ENCODE peak calls at places on chromosomes 12 and 14, in four cellular contexts. One of them, this sample, is unnamed. For H3K36me3, the result is how much of the 10 kb centered on the place peaks cover.

GRCh38 chr14:95011449-95012020 is 145.8 kb downstream of the DICER1 start:
- DNase-seq in psoas muscle: no peak
- DNase-seq in cardiac muscle cell: no peak
- DNase-seq in CD8-positive, alpha-beta memory T cell: no peak
- DNase-seq in this sample: no peak

GRCh38 chr12:9132008-9132535 is 16.4 kb upstream of the A2M start:
- DNase-seq in psoas muscle: no peak
- DNase-seq in cardiac muscle cell: no peak
- DNase-seq in CD8-positive, alpha-beta memory T cell: no peak
- DNase-seq in this sample: no peak

GRCh38 chr14:96594961-96595360 is 92.8 kb downstream of the PAPOLA start:
- DNase-seq in psoas muscle: no peak
- DNase-seq in cardiac muscle cell: no peak
- DNase-seq in CD8-positive, alpha-beta memory T cell: no peak
- DNase-seq in this sample: no peak

GRCh38 chr14:33842299-33842698 is 108.6 kb downstream of the EGLN3 start:
- DNase-seq in psoas muscle: no peak
- DNase-seq in cardiac muscle cell: no peak
- DNase-seq in CD8-positive, alpha-beta memory T cell: no peak
- DNase-seq in this sample: no peak

GRCh38 chr12:25388216-25388615 is 137.5 kb upstream of the KRAS start:
- DNase-seq in psoas muscle: no peak
- DNase-seq in cardiac muscle cell: no peak
- DNase-seq in CD8-positive, alpha-beta memory T cell: peak
- DNase-seq in this sample: no peak

GRCh38 chr12:19771858-19772257 is 332.6 kb downstream of the AEBP2 start:
- DNase-seq in psoas muscle: no peak
- DNase-seq in cardiac muscle cell: no peak
- DNase-seq in CD8-positive, alpha-beta memory T cell: no peak
- DNase-seq in this sample: no peak

GRCh38 chr12:95976416-95976832 is 19.7 kb downstream of the HAL start:
- DNase-seq in psoas muscle: no peak
- DNase-seq in cardiac muscle cell: no peak
- DNase-seq in CD8-positive, alpha-beta memory T cell: no peak
- DNase-seq in this sample: no peak

GRCh38 chr12:47739959-47740358 is 14.7 kb upstream of the ENDOU start:
- DNase-seq in psoas muscle: peak
- DNase-seq in cardiac muscle cell: no peak
- DNase-seq in CD8-positive, alpha-beta memory T cell: no peak
- DNase-seq in this sample: no peak

GRCh38 chr12:24596768-24597388 is 352.0 kb downstream of the BCAT1 start:
- DNase-seq in psoas muscle: no peak
- DNase-seq in cardiac muscle cell: peak
- DNase-seq in CD8-positive, alpha-beta memory T cell: no peak
- DNase-seq in this sample: no peak

GRCh38 chr12:116971222-116971621 is 60.5 kb downstream of the FBXW8 start:
- DNase-seq in psoas muscle: no peak
- DNase-seq in cardiac muscle cell: no peak
- DNase-seq in CD8-positive, alpha-beta memory T cell: no peak
- DNase-seq in this sample: no peak

GRCh38 chr14:43901950-43902349 is 605.1 kb downstream of the FSCB start:
- DNase-seq in psoas muscle: no peak
- DNase-seq in cardiac muscle cell: no peak
- DNase-seq in CD8-positive, alpha-beta memory T cell: no peak
- DNase-seq in this sample: no peak

GRCh38 chr12:18239561-18239960 is 21.8 kb upstream of the PIK3C2G start:
- DNase-seq in psoas muscle: no peak
- DNase-seq in cardiac muscle cell: no peak
- DNase-seq in CD8-positive, alpha-beta memory T cell: no peak
- DNase-seq in this sample: no peak

GRCh38 chr12:6554990-6555691 is 701 bp downstream of the IFFO1 start:
- DNase-seq in psoas muscle: no peak
- DNase-seq in cardiac muscle cell: no peak
- DNase-seq in CD8-positive, alpha-beta memory T cell: no peak
- DNase-seq in this sample: no peak

GRCh38 chr12:7970475-7971252 is 34.7 kb upstream of the SLC2A3 start:
- DNase-seq in psoas muscle: peak
- DNase-seq in cardiac muscle cell: peak
- DNase-seq in CD8-positive, alpha-beta memory T cell: peak
- DNase-seq in this sample: peak

DNA sequence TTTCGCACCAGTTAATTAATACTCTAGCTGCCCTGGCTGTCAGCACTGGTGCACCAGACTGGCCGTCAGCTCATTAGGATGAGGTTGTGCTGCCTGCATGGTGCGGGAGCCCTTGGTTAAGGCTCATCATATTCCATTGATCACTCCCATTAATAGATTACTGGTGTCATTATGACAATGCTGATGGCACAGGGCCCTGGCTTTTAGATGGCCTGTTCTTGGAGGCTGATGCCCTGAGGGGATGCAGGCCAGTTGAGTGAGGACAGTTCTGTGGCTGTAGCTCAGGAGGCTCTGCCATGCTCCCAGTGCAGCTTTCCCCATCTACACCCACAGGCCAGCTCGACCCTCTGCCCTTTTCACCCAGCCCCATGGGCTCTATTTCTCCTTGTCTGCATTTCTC is 126.6 kb downstream of the PRMT8 start:
- DNase-seq in psoas muscle: no peak
- DNase-seq in cardiac muscle cell: no peak
- DNase-seq in CD8-positive, alpha-beta memory T cell: no peak
- DNase-seq in this sample: no peak
- H3K36me3 ChIP-seq in psoas muscle: under half
- H3K36me3 ChIP-seq in cardiac muscle cell: under half
- H3K36me3 ChIP-seq in CD8-positive, alpha-beta memory T cell: under half
- H3K36me3 ChIP-seq in this sample: under half

DNA sequence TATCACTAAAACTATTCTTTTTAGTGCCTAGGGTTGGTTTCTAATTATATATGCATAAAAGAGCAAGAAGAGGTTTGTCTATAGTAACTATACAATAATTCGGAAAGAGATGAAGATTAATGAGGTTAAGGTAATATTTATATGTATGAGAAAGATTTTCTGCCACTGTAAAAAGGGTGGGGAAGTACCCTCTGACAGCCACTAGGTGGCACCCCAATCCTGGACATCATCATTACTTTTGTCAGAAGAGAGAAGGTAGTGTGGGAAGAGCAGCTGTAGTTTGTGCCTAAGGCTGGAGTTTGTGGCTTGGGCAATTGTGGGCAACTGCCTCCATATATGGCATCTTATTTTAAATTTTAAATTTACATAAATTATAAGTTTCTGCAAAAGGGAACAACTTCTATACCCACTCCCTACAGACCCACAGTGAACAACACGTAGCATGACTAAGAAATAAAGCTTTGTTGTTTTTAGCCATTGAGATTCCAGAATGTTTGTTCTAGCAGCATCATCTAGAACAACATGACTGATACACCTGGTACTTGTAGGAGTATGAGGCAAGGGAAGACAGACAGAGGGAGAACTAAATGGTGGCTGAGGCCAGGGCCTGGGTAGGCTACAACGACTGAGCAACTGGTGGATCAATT is 34.4 kb upstream of the SYCP3 start:
- DNase-seq in psoas muscle: peak
- DNase-seq in cardiac muscle cell: peak
- DNase-seq in CD8-positive, alpha-beta memory T cell: peak
- DNase-seq in this sample: peak
- H3K4me3 ChIP-seq in psoas muscle: no peak
- H3K4me3 ChIP-seq in cardiac muscle cell: no peak
- H3K4me3 ChIP-seq in CD8-positive, alpha-beta memory T cell: no peak
- H3K4me3 ChIP-seq in this sample: no peak

GRCh38 chr12:110683888-110684287 is 5.0 kb downstream of the HVCN1 start:
- DNase-seq in psoas muscle: no peak
- DNase-seq in cardiac muscle cell: no peak
- DNase-seq in CD8-positive, alpha-beta memory T cell: no peak
- DNase-seq in this sample: no peak
- H3K36me3 ChIP-seq in psoas muscle: under half
- H3K36me3 ChIP-seq in cardiac muscle cell: under half
- H3K36me3 ChIP-seq in CD8-positive, alpha-beta memory T cell: under half
- H3K36me3 ChIP-seq in this sample: under half

GRCh38 chr14:25396128-25396527 is 346.2 kb upstream of the STXBP6 start:
- DNase-seq in psoas muscle: no peak
- DNase-seq in cardiac muscle cell: no peak
- DNase-seq in CD8-positive, alpha-beta memory T cell: no peak
- DNase-seq in this sample: no peak

GRCh38 chr14:25394791-25395391 is 344.9 kb upstream of the STXBP6 start:
- DNase-seq in psoas muscle: no peak
- DNase-seq in cardiac muscle cell: no peak
- DNase-seq in CD8-positive, alpha-beta memory T cell: no peak
- DNase-seq in this sample: no peak

GRCh38 chr14:25400607-25401206 is 350.8 kb upstream of the STXBP6 start:
- DNase-seq in psoas muscle: no peak
- DNase-seq in cardiac muscle cell: peak
- DNase-seq in CD8-positive, alpha-beta memory T cell: no peak
- DNase-seq in this sample: peak
- H3K4me3 ChIP-seq in psoas muscle: no peak
- H3K4me3 ChIP-seq in cardiac muscle cell: no peak
- H3K4me3 ChIP-seq in CD8-positive, alpha-beta memory T cell: no peak
- H3K4me3 ChIP-seq in this sample: no peak